ENCODE peak calls at places on chromosomes 11 and 22, in nine cellular contexts. One of them, this sample, is unnamed.

GRCh38 chr11:115168229-115168671 is 336.0 kb downstream of the CADM1 start:
- DNase-seq in GM18507: no peak
- DNase-seq in cardiac muscle cell: no peak
- DNase-seq in CD4-positive, alpha-beta T cell: no peak
- DNase-seq in left ventricle myocardium inferior: no peak
- DNase-seq in RPMI8226: peak
- DNase-seq in astrocyte of the hippocampus: peak
- DNase-seq in ascending aorta: no peak
- DNase-seq in stimulated activated CD4-positive, alpha-beta T cell treated with anti-CD3 and anti-CD28 coated beads, Interleukin-12 subunit alpha, Interleukin-12 subunit beta, amount 100 ng/mL, for 4 hours: no peak
- DNase-seq in this sample: no peak

GRCh38 chr22:39422101-39422500 is 22.5 kb downstream of the TAB1 start:
- DNase-seq in CD4-positive, alpha-beta T cell: no peak
- DNase-seq in stimulated activated CD4-positive, alpha-beta T cell treated with anti-CD3 and anti-CD28 coated beads, Interleukin-12 subunit alpha, Interleukin-12 subunit beta, amount 100 ng/mL, for 4 hours: no peak
- DNase-seq in left ventricle myocardium inferior: no peak
- DNase-seq in astrocyte of the hippocampus: no peak
- DNase-seq in RPMI8226: no peak
- DNase-seq in cardiac muscle cell: no peak
- DNase-seq in GM18507: no peak
- DNase-seq in ascending aorta: no peak
- DNase-seq in this sample: no peak

GRCh38 chr11:10496296-10496936 is 41.4 kb downstream of the AMPD3 start:
- DNase-seq in GM18507: no peak
- DNase-seq in stimulated activated CD4-positive, alpha-beta T cell treated with anti-CD3 and anti-CD28 coated beads, Interleukin-12 subunit alpha, Interleukin-12 subunit beta, amount 100 ng/mL, for 4 hours: no peak
- DNase-seq in cardiac muscle cell: no peak
- DNase-seq in left ventricle myocardium inferior: no peak
- DNase-seq in CD4-positive, alpha-beta T cell: no peak
- DNase-seq in astrocyte of the hippocampus: no peak
- DNase-seq in RPMI8226: no peak
- DNase-seq in ascending aorta: no peak
- DNase-seq in this sample: no peak

GRCh38 chr11:110797453-110797852 is 85.2 kb upstream of the ARHGAP20 start:
- DNase-seq in astrocyte of the hippocampus: peak
- DNase-seq in ascending aorta: no peak
- DNase-seq in cardiac muscle cell: no peak
- DNase-seq in left ventricle myocardium inferior: no peak
- DNase-seq in GM18507: peak
- DNase-seq in RPMI8226: no peak
- DNase-seq in CD4-positive, alpha-beta T cell: no peak
- DNase-seq in stimulated activated CD4-positive, alpha-beta T cell treated with anti-CD3 and anti-CD28 coated beads, Interleukin-12 subunit alpha, Interleukin-12 subunit beta, amount 100 ng/mL, for 4 hours: no peak
- DNase-seq in this sample: no peak

GRCh38 chr11:70176940-70177689 is 26.0 kb upstream of the FADD start:
- DNase-seq in RPMI8226: peak
- DNase-seq in ascending aorta: no peak
- DNase-seq in CD4-positive, alpha-beta T cell: peak
- DNase-seq in left ventricle myocardium inferior: no peak
- DNase-seq in stimulated activated CD4-positive, alpha-beta T cell treated with anti-CD3 and anti-CD28 coated beads, Interleukin-12 subunit alpha, Interleukin-12 subunit beta, amount 100 ng/mL, for 4 hours: peak
- DNase-seq in GM18507: peak
- DNase-seq in cardiac muscle cell: peak
- DNase-seq in astrocyte of the hippocampus: no peak
- DNase-seq in this sample: peak

GRCh38 chr11:8346157-8346755 is 82.6 kb upstream of the LMO1 start:
- DNase-seq in astrocyte of the hippocampus: no peak
- DNase-seq in left ventricle myocardium inferior: no peak
- DNase-seq in CD4-positive, alpha-beta T cell: no peak
- DNase-seq in RPMI8226: no peak
- DNase-seq in stimulated activated CD4-positive, alpha-beta T cell treated with anti-CD3 and anti-CD28 coated beads, Interleukin-12 subunit alpha, Interleukin-12 subunit beta, amount 100 ng/mL, for 4 hours: no peak
- DNase-seq in GM18507: no peak
- DNase-seq in ascending aorta: no peak
- DNase-seq in cardiac muscle cell: no peak
- DNase-seq in this sample: no peak

GRCh38 chr11:45798793-45799441 is 6.0 kb upstream of the SLC35C1 start:
- DNase-seq in astrocyte of the hippocampus: no peak
- DNase-seq in cardiac muscle cell: no peak
- DNase-seq in GM18507: no peak
- DNase-seq in stimulated activated CD4-positive, alpha-beta T cell treated with anti-CD3 and anti-CD28 coated beads, Interleukin-12 subunit alpha, Interleukin-12 subunit beta, amount 100 ng/mL, for 4 hours: no peak
- DNase-seq in ascending aorta: no peak
- DNase-seq in left ventricle myocardium inferior: no peak
- DNase-seq in CD4-positive, alpha-beta T cell: no peak
- DNase-seq in RPMI8226: no peak
- DNase-seq in this sample: no peak

GRCh38 chr11:62104816-62105610 is 18.8 kb upstream of the INCENP start:
- DNase-seq in cardiac muscle cell: no peak
- DNase-seq in ascending aorta: no peak
- DNase-seq in RPMI8226: no peak
- DNase-seq in CD4-positive, alpha-beta T cell: no peak
- DNase-seq in stimulated activated CD4-positive, alpha-beta T cell treated with anti-CD3 and anti-CD28 coated beads, Interleukin-12 subunit alpha, Interleukin-12 subunit beta, amount 100 ng/mL, for 4 hours: no peak
- DNase-seq in astrocyte of the hippocampus: peak
- DNase-seq in left ventricle myocardium inferior: no peak
- DNase-seq in GM18507: no peak
- DNase-seq in this sample: peak

GRCh38 chr11:75435571-75435925 is 2.5 kb upstream of the KLHL35 start:
- DNase-seq in left ventricle myocardium inferior: no peak
- DNase-seq in cardiac muscle cell: no peak
- DNase-seq in ascending aorta: no peak
- DNase-seq in CD4-positive, alpha-beta T cell: no peak
- DNase-seq in astrocyte of the hippocampus: no peak
- DNase-seq in RPMI8226: no peak
- DNase-seq in stimulated activated CD4-positive, alpha-beta T cell treated with anti-CD3 and anti-CD28 coated beads, Interleukin-12 subunit alpha, Interleukin-12 subunit beta, amount 100 ng/mL, for 4 hours: no peak
- DNase-seq in GM18507: no peak
- DNase-seq in this sample: no peak

GRCh38 chr22:43476341-43476740 is 64.5 kb downstream of the MPPED1 start:
- DNase-seq in GM18507: no peak
- DNase-seq in cardiac muscle cell: no peak
- DNase-seq in left ventricle myocardium inferior: no peak
- DNase-seq in RPMI8226: peak
- DNase-seq in astrocyte of the hippocampus: no peak
- DNase-seq in CD4-positive, alpha-beta T cell: no peak
- DNase-seq in stimulated activated CD4-positive, alpha-beta T cell treated with anti-CD3 and anti-CD28 coated beads, Interleukin-12 subunit alpha, Interleukin-12 subunit beta, amount 100 ng/mL, for 4 hours: no peak
- DNase-seq in ascending aorta: no peak
- DNase-seq in this sample: no peak

GRCh38 chr11:36699271-36699670 is 101.2 kb upstream of the RAG2 start:
- DNase-seq in stimulated activated CD4-positive, alpha-beta T cell treated with anti-CD3 and anti-CD28 coated beads, Interleukin-12 subunit alpha, Interleukin-12 subunit beta, amount 100 ng/mL, for 4 hours: no peak
- DNase-seq in left ventricle myocardium inferior: no peak
- DNase-seq in CD4-positive, alpha-beta T cell: no peak
- DNase-seq in ascending aorta: no peak
- DNase-seq in cardiac muscle cell: no peak
- DNase-seq in RPMI8226: no peak
- DNase-seq in astrocyte of the hippocampus: no peak
- DNase-seq in GM18507: no peak
- DNase-seq in this sample: no peak

GRCh38 chr11:10743354-10744035 is 7.6 kb upstream of the CTR9 start:
- DNase-seq in left ventricle myocardium inferior: no peak
- DNase-seq in stimulated activated CD4-positive, alpha-beta T cell treated with anti-CD3 and anti-CD28 coated beads, Interleukin-12 subunit alpha, Interleukin-12 subunit beta, amount 100 ng/mL, for 4 hours: no peak
- DNase-seq in CD4-positive, alpha-beta T cell: peak
- DNase-seq in ascending aorta: no peak
- DNase-seq in RPMI8226: peak
- DNase-seq in cardiac muscle cell: no peak
- DNase-seq in GM18507: no peak
- DNase-seq in astrocyte of the hippocampus: no peak
- DNase-seq in this sample: peak

GRCh38 chr11:6531267-6531752 is 34.2 kb downstream of the DNHD1 start:
- DNase-seq in cardiac muscle cell: peak
- DNase-seq in stimulated activated CD4-positive, alpha-beta T cell treated with anti-CD3 and anti-CD28 coated beads, Interleukin-12 subunit alpha, Interleukin-12 subunit beta, amount 100 ng/mL, for 4 hours: no peak
- DNase-seq in ascending aorta: no peak
- DNase-seq in RPMI8226: peak
- DNase-seq in GM18507: peak
- DNase-seq in astrocyte of the hippocampus: peak
- DNase-seq in left ventricle myocardium inferior: no peak
- DNase-seq in CD4-positive, alpha-beta T cell: no peak
- DNase-seq in this sample: no peak

GRCh38 chr22:43346521-43346929 is 3.4 kb upstream of the SCUBE1 start:
- DNase-seq in cardiac muscle cell: peak
- DNase-seq in ascending aorta: no peak
- DNase-seq in GM18507: peak
- DNase-seq in astrocyte of the hippocampus: peak
- DNase-seq in CD4-positive, alpha-beta T cell: peak
- DNase-seq in left ventricle myocardium inferior: peak
- DNase-seq in stimulated activated CD4-positive, alpha-beta T cell treated with anti-CD3 and anti-CD28 coated beads, Interleukin-12 subunit alpha, Interleukin-12 subunit beta, amount 100 ng/mL, for 4 hours: peak
- DNase-seq in RPMI8226: peak
- DNase-seq in this sample: peak

This sample was measured in stimulated activated naive CD8-positive, alpha-beta T cell treated with anti-CD3 and anti-CD28 coated beads, Interleukin-15, amount 100 ng/mL, for 72 hours.